ENCODE peak calls at places on chromosomes 11 and 22, in nine cellular contexts. H is H1, D is uterus, C is Peyer's patch, T is IMR-90, G is A549, L is ovary, Z is H54, I is right lobe of liver. R is an unnamed sample.

GRCh38 chr11:78420796-78421209 is 3.2 kb upstream of the GAB2 start:
- DNase-seq in H (no peak), D (peak; percentile 91), C (peak; percentile 89), T (peak; percentile 85), G (no peak), L (peak; percentile 72), Z (peak; percentile 37), I (no peak), R (no peak)

GRCh38 chr11:102513869-102514268 is 16.7 kb downstream of the MMP7 start:
- DNase-seq in H (no peak), D (peak; percentile 56), C (peak; percentile 22), T (peak; percentile 34), G (no peak), L (no peak), Z (no peak), I (peak; percentile 70), R (no peak)

GRCh38 chr22:19478466-19479357 is at the start of gene UFD1:
- DNase-seq in H (peak; percentile 88), D (peak; percentile 84), C (peak; percentile 64), T (peak; percentile 81), G (peak; percentile 78), L (peak; percentile 89), Z (peak; percentile 58), I (peak; percentile 91), R (peak; percentile 89)

GRCh38 chr22:43639228-43639948 is 172.7 kb downstream of the EFCAB6 start:
- DNase-seq in H (no peak), D (no peak), C (no peak), T (no peak), G (no peak), L (no peak), Z (no peak), I (no peak), R (no peak)

GRCh38 chr22:33274214-33274828 is 216.1 kb upstream of the SYN3 start:
- DNase-seq in H (peak; percentile 83), D (no peak), C (peak; percentile 73), T (no peak), G (peak; percentile 22), L (no peak), Z (peak; percentile 10), I (no peak), R (peak; percentile 31)

GRCh38 chr11:65539401-65540289 is 14.8 kb downstream of the SCYL1 start:
- DNase-seq in H (peak; percentile 89), D (no peak), C (peak; percentile 73), T (no peak), G (no peak), L (no peak), Z (no peak), I (no peak), R (no peak)

GRCh38 chr22:43892183-43892894 is 526 bp upstream of the PNPLA5 start:
- DNase-seq in H (no peak), D (no peak), C (no peak), T (no peak), G (no peak), L (no peak), Z (no peak), I (no peak), R (no peak)

GRCh38 chr11:77592727-77593126 is 3.0 kb downstream of the AQP11 start:
- DNase-seq in H (no peak), D (no peak), C (no peak), T (no peak), G (no peak), L (no peak), Z (no peak), I (peak; percentile 69), R (no peak)

GRCh38 chr11:91435694-91436375 is 788.8 kb upstream of the FAT3 start:
- DNase-seq in H (no peak), D (no peak), C (no peak), T (no peak), G (peak; percentile 23), L (no peak), Z (no peak), I (no peak), R (no peak)

GRCh38 chr11:134529212-134530096 is 117.4 kb upstream of the B3GAT1 start:
- DNase-seq in H (peak; percentile 45), D (no peak), C (no peak), T (no peak), G (no peak), L (no peak), Z (no peak), I (peak; percentile 28), R (no peak)

GRCh38 chr11:107931206-107931605 is 3.0 kb downstream of the RAB39A start:
- DNase-seq in H (no peak), D (no peak), C (no peak), T (no peak), G (no peak), L (no peak), Z (no peak), I (no peak), R (no peak)

GRCh38 chr11:44759743-44760476 is 33.1 kb downstream of the TSPAN18 start:
- DNase-seq in H (peak; percentile 34), D (no peak), C (no peak), T (no peak), G (no peak), L (no peak), Z (no peak), I (no peak), R (no peak)

GRCh38 chr11:44566952-44567875 is 1.8 kb downstream of the CD82 start:
- DNase-seq in H (no peak), D (no peak), C (peak; percentile 51), T (no peak), G (no peak), L (no peak), Z (no peak), I (no peak), R (no peak)

GRCh38 chr11:128843198-128843766 is 23.8 kb downstream of the KCNJ1 start:
- DNase-seq in H (no peak), D (no peak), C (no peak), T (no peak), G (no peak), L (no peak), Z (no peak), I (no peak), R (no peak)

GRCh38 chr11:82523141-82523540 is 210.5 kb downstream of the FAM181B start:
- DNase-seq in H (no peak), D (peak; percentile 18), C (no peak), T (no peak), G (no peak), L (peak; percentile 31), Z (no peak), I (no peak), R (no peak)

GRCh38 chr11:13152736-13153541 is 124.7 kb upstream of the BMAL1 start:
- DNase-seq in H (no peak), D (no peak), C (no peak), T (peak; percentile 42), G (peak; percentile 44), L (no peak), Z (no peak), I (no peak), R (no peak)

GRCh38 chr22:42743501-42743991 is 22.9 kb upstream of the A4GALT start:
- DNase-seq in H (no peak), D (peak; percentile 88), C (no peak), T (no peak), G (no peak), L (peak; percentile 68), Z (no peak), I (no peak), R (no peak)

DNA sequence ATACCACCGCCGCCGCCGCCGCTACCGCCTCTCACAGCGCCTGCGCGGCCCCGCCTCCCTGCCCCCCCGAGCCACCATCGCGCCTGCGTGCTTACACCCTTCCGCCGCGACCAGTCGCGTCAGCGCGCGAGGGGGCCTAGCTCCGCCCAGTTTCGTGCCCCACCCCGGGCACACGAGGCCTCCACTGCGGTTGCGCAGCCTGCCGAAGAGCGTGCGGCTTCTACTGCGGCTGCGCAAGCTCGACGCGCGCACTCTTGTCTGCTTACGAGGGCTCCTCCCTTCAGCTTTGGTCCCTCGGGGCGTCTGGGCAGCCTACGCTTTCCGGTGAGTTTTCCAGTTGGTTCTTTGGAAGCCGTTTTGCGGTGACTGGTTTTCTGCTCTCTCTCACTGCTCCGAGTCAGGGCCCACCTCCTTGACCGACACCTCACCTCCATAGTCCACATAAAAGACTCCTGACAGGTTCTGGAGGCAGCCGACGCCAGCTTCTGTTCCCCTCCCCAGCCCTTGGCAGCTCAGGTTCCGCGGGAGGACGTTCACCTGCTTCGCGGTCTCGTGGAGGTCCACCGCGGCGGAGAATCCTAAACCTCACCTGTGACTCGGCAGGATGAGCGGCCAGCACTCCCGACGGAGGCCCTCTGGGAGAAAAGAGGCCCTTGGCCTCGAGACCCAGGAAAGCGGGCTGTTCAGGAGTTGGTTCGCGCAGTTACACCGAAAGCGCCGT is at the start of gene PITPNB:
- DNase-seq in H (peak; percentile 100), D (peak; percentile 99), C (peak; percentile 93), T (peak; percentile 97), G (peak; percentile 96), L (peak; percentile 100), Z (peak; percentile 75), I (peak; percentile 98), R (peak; percentile 98)
- TF ChIP-seq POLR2A in H (peak; percentile 61), D (peak; percentile 80), C (peak; percentile 77), T (peak; percentile 87), G (peak; percentile 30), L (peak; percentile 85), Z (peak; percentile 58), I (peak; percentile 95), R (peak; percentile 90)

DNA sequence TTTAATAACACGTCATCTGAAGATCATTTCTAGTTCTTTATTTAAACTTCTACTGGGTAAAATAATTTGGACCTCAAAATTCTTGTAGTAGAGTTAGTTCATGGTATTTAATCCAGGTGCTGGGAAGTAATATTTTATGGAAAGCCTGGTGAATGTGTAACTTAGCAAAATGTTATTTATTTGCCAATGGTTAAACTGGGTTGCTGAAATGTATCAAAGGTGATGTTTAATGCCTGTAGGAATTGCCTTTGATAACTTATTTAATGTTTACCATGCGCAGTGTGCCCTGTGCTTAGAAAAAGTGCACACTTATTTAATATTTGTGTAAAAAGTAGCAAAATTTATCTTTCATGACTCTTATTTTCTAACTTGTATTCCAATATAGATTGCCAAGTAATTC is 11.2 kb downstream of the OR5M11 start:
- DNase-seq in H (no peak), D (no peak), C (no peak), T (no peak), G (no peak), L (no peak), Z (no peak), I (no peak), R (no peak)
- TF ChIP-seq POLR2A in H (no peak), D (no peak), C (no peak), T (no peak), G (no peak), L (no peak), Z (no peak), I (no peak), R (no peak)

GRCh38 chr11:704799-705645 is 1.0 kb upstream of the EPS8L2 start:
- DNase-seq in H (no peak), D (no peak), C (no peak), T (no peak), G (peak; percentile 79), L (peak; percentile 44), Z (no peak), I (peak; percentile 97), R (no peak)
- TF ChIP-seq POLR2A in H (no peak), D (no peak), C (peak; percentile 72), T (no peak), G (peak; percentile 9), L (no peak), Z (no peak), I (peak; percentile 84), R (no peak)

DNA sequence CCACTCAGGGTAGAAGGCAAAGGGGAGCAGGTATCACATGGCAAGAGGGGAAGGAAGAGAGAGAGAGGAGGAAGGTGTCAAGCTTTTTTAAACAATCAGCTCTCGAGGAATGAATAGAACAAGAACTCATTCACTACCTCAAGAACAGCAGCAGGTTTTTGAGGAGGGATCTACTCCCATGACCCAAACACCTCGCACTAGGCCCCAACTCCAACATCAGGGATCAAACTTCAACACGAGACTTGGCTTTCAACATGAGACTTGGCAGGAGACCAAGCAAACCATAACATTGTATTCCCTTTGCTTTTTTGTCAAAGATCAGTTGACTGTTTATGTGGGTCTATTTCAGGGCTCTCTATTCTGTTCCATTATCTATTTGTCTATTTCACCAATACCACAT is 26.9 kb upstream of the APOBEC3A start:
- DNase-seq in H (no peak), D (no peak), C (no peak), T (no peak), G (no peak), L (no peak), Z (no peak), I (no peak), R (no peak)
- TF ChIP-seq POLR2A in H (no peak), D (no peak), C (no peak), T (no peak), G (no peak), L (no peak), Z (no peak), I (no peak), R (no peak)

R was measured in erythroblast.